ENCODE peak calls at places on chromosomes 11 and 22, in four cellular contexts. M, E, A and Q are unnamed samples.

GRCh38 chr11:3169235-3169951 is 4.3 kb upstream of the OSBPL5 start:
- DNase-seq in A (peak; percentile 76), M (no peak), E (no peak), Q (peak; percentile 79)

GRCh38 chr11:65573391-65574146 is 1.2 kb downstream of the FAM89B start:
- DNase-seq in A (no peak), M (no peak), E (no peak), Q (peak; percentile 83)

GRCh38 chr11:105181100-105181499 is 41.5 kb upstream of the CARD18 start:
- DNase-seq in M (peak; percentile 5), E (no peak), A (no peak), Q (no peak)

GRCh38 chr11:44990665-44991064 is 40.0 kb upstream of the TP53I11 start:
- DNase-seq in M (no peak), E (no peak), A (peak; percentile 68), Q (peak; percentile 40)

GRCh38 chr22:17205432-17205831 is 13.8 kb downstream of the ADA2 start:
- DNase-seq in M (no peak), E (no peak), A (no peak), Q (no peak)

GRCh38 chr11:81647374-81647773 is 1086.3 kb downstream of the FAM181B start:
- DNase-seq in M (no peak), A (no peak), E (no peak), Q (no peak)

GRCh38 chr11:13117344-13117743 is 108.2 kb downstream of the RASSF10 start:
- DNase-seq in M (no peak), E (no peak), A (no peak), Q (no peak)

GRCh38 chr11:111923351-111923788 is 4.7 kb downstream of the C11orf52 start:
- DNase-seq in M (no peak), E (no peak), A (no peak), Q (peak; percentile 59)

GRCh38 chr11:69554849-69555248 is 73.4 kb downstream of the LINC01488 start:
- DNase-seq in E (no peak), A (no peak), M (no peak), Q (peak; percentile 40)

GRCh38 chr11:115535781-115536180 is 31.6 kb upstream of the CADM1 start:
- DNase-seq in M (no peak), A (no peak), E (no peak), Q (no peak)

GRCh38 chr11:75204685-75205667 is 35.6 kb upstream of the TPBGL start:
- DNase-seq in A (peak; percentile 89), M (peak; percentile 67), E (peak; percentile 80), Q (peak; percentile 87)

GRCh38 chr11:34148504-34149165 is 43.2 kb downstream of the NAT10 start:
- DNase-seq in E (no peak), A (peak; percentile 72), M (no peak), Q (peak; percentile 49)

GRCh38 chr22:36299911-36300310 is 47.0 kb downstream of the APOL1 start:
- DNase-seq in E (no peak), M (no peak), A (no peak), Q (no peak)

GRCh38 chr22:46956498-46957215 is 194.2 kb downstream of the TBC1D22A start:
- DNase-seq in M (no peak), A (no peak), E (no peak), Q (peak; percentile 47)

GRCh38 chr11:61140416-61140815 is 20.8 kb downstream of the VPS37C start:
- DNase-seq in M (no peak), A (no peak), E (no peak), Q (peak; percentile 25)

GRCh38 chr11:86523738-86524602 is 148.4 kb downstream of the ME3 start:
- DNase-seq in E (no peak), A (no peak), M (no peak), Q (no peak)

GRCh38 chr22:36360871-36361383 is 26.8 kb downstream of the MYH9 start:
- DNase-seq in A (no peak), E (no peak), M (no peak), Q (no peak)

GRCh38 chr22:38289583-38290082 is 16.8 kb upstream of the TMEM184B start:
- DNase-seq in E (no peak), M (no peak), A (no peak), Q (no peak)

GRCh38 chr11:71581826-71582225 is 849 bp downstream of the KRTAP5-11 start:
- DNase-seq in E (no peak), M (no peak), A (no peak), Q (no peak)

GRCh38 chr11:127247261-127247660 is 246.7 kb upstream of the KIRREL3 start:
- DNase-seq in M (no peak), E (no peak), A (no peak), Q (no peak)

GRCh38 chr11:113267536-113267935 is 46.8 kb upstream of the TTC12 start:
- DNase-seq in A (no peak), M (peak; percentile 32), E (no peak), Q (no peak)

GRCh38 chr11:57248780-57249383 is 11.8 kb upstream of the APLNR start:
- DNase-seq in A (no peak), M (no peak), E (no peak), Q (peak; percentile 79)

GRCh38 chr22:36397081-36397766 is 9.5 kb upstream of the MYH9 start:
- DNase-seq in M (no peak), E (no peak), A (no peak), Q (no peak)

GRCh38 chr22:40190501-40190900 is 12.8 kb downstream of the TNRC6B start:
- DNase-seq in E (no peak), A (no peak), M (no peak), Q (no peak)

GRCh38 chr11:44958165-44958564 is 7.5 kb upstream of the TP53I11 start:
- DNase-seq in M (no peak), E (no peak), A (no peak), Q (no peak)

GRCh38 chr22:25076281-25076680 is 123.4 kb upstream of the CRYBB3 start:
- DNase-seq in E (no peak), M (no peak), A (no peak), Q (no peak)